ENCODE peak calls at places on chromosome 17, in nine cellular contexts. G is nephron progenitor cell; Y is cerebellum; L is IMR-90; Z is CD4-positive, alpha-beta memory T cell; C is RPMI8226; Q is C1 segment of cervical spinal cord; D is HFF-Myc; P is LNCaP clone FGC. V is an unnamed sample.

GRCh38 chr17:74566132-74566753 is 1.1 kb downstream of the CD300H start:
- DNase-seq in G (peak; percentile 59), Y (peak; percentile 60), L (no peak), Z (no peak), C (peak; percentile 62), Q (no peak), D (no peak), P (no peak), V (no peak)

GRCh38 chr17:42517516-42517915 is 18.5 kb upstream of the NAGLU start:
- DNase-seq in G (peak; percentile 83), Y (peak; percentile 47), L (peak; percentile 92), Z (peak; percentile 75), C (peak; percentile 77), Q (peak; percentile 72), D (peak; percentile 80), P (peak; percentile 61), V (peak; percentile 57)

GRCh38 chr17:3512512-3513171 is 36.8 kb downstream of the ASPA start:
- DNase-seq in G (peak; percentile 23), Y (peak; percentile 26), L (peak; percentile 20), Z (no peak), C (no peak), Q (peak; percentile 78), D (no peak), P (peak; percentile 71), V (no peak)

GRCh38 chr17:79785900-79786810 is 8.2 kb downstream of the CBX2 start:
- DNase-seq in G (no peak), Y (no peak), L (no peak), Z (no peak), C (no peak), Q (no peak), D (no peak), P (no peak), V (no peak)

GRCh38 chr17:28473542-28473941 is at the start of gene SLC13A2:
- DNase-seq in G (no peak), Y (peak; percentile 34), L (no peak), Z (no peak), C (peak; percentile 21), Q (no peak), D (no peak), P (no peak), V (no peak)

GRCh38 chr17:13420294-13421277 is 181.1 kb downstream of the HS3ST3A1 start:
- DNase-seq in G (no peak), Y (no peak), L (peak; percentile 92), Z (no peak), C (no peak), Q (no peak), D (no peak), P (peak; percentile 21), V (no peak)

GRCh38 chr17:57329380-57330214 is 73.3 kb downstream of the MSI2 start:
- DNase-seq in G (no peak), Y (no peak), L (peak; percentile 2), Z (no peak), C (no peak), Q (no peak), D (no peak), P (no peak), V (no peak)

GRCh38 chr17:9200699-9201359 is 179.5 kb downstream of the NTN1 start:
- DNase-seq in G (no peak), Y (no peak), L (no peak), Z (no peak), C (no peak), Q (no peak), D (no peak), P (no peak), V (no peak)

GRCh38 chr17:491086-492014 is 138.7 kb upstream of the RPH3AL start:
- DNase-seq in G (peak; percentile 72), Y (peak; percentile 51), L (peak; percentile 69), Z (peak; percentile 50), C (no peak), Q (no peak), D (no peak), P (peak; percentile 42), V (peak; percentile 56)

GRCh38 chr17:28871056-28871579 is 16.3 kb downstream of the ERAL1 start:
- DNase-seq in G (no peak), Y (no peak), L (no peak), Z (no peak), C (peak; percentile 11), Q (no peak), D (no peak), P (no peak), V (no peak)

GRCh38 chr17:27630607-27631408 is at the start of gene LGALS9:
- DNase-seq in G (no peak), Y (no peak), L (peak; percentile 38), Z (peak; percentile 45), C (peak; percentile 61), Q (peak; percentile 27), D (no peak), P (no peak), V (no peak)

GRCh38 chr17:30567231-30568116 is 90.3 kb downstream of the GOSR1 start:
- DNase-seq in G (no peak), Y (no peak), L (no peak), Z (no peak), C (no peak), Q (no peak), D (no peak), P (no peak), V (no peak)

GRCh38 chr17:71987634-71988033 is 133.2 kb upstream of the SOX9 start:
- DNase-seq in G (no peak), Y (no peak), L (peak; percentile 21), Z (no peak), C (peak; percentile 4), Q (no peak), D (no peak), P (no peak), V (no peak)

GRCh38 chr17:70099884-70100283 is 24.9 kb downstream of the KCNJ16 start:
- DNase-seq in G (no peak), Y (no peak), L (no peak), Z (no peak), C (no peak), Q (no peak), D (no peak), P (no peak), V (no peak)

GRCh38 chr17:37301288-37301687 is 74.5 kb upstream of the C17orf78 start:
- DNase-seq in G (no peak), Y (peak; percentile 41), L (peak; percentile 17), Z (no peak), C (no peak), Q (no peak), D (no peak), P (peak; percentile 72), V (no peak)

GRCh38 chr17:48738803-48739526 is 10.4 kb upstream of the HOXB13 start:
- DNase-seq in G (no peak), Y (no peak), L (no peak), Z (no peak), C (no peak), Q (no peak), D (no peak), P (no peak), V (no peak)

GRCh38 chr17:44934745-44935105 is 12.8 kb downstream of the KIF18B start:
- DNase-seq in G (no peak), Y (no peak), L (no peak), Z (no peak), C (no peak), Q (no peak), D (no peak), P (no peak), V (no peak)

GRCh38 chr17:36869856-36870617 is 67.2 kb upstream of the LHX1 start:
- DNase-seq in G (no peak), Y (no peak), L (peak; percentile 17), Z (no peak), C (no peak), Q (no peak), D (no peak), P (no peak), V (no peak)

GRCh38 chr17:12070561-12070960 is 49.9 kb downstream of the MAP2K4 start:
- DNase-seq in G (no peak), Y (no peak), L (peak; percentile 89), Z (no peak), C (no peak), Q (no peak), D (peak; percentile 48), P (no peak), V (no peak)

GRCh38 chr17:81331527-81332043 is 36.5 kb upstream of the SLC38A10 start:
- DNase-seq in G (no peak), Y (no peak), L (no peak), Z (no peak), C (no peak), Q (no peak), D (no peak), P (no peak), V (no peak)

GRCh38 chr17:69098635-69099034 is 37.9 kb upstream of the ABCA9 start:
- DNase-seq in G (no peak), Y (no peak), L (no peak), Z (no peak), C (no peak), Q (no peak), D (no peak), P (no peak), V (no peak)

GRCh38 chr17:9645858-9646555 is 690 bp downstream of the USP43 start:
- DNase-seq in G (peak; percentile 69), Y (no peak), L (no peak), Z (no peak), C (peak; percentile 85), Q (no peak), D (no peak), P (no peak), V (peak; percentile 60)

GRCh38 chr17:1498869-1499268 is 6.4 kb upstream of the MYO1C start:
- DNase-seq in G (no peak), Y (no peak), L (peak; percentile 90), Z (no peak), C (no peak), Q (no peak), D (no peak), P (no peak), V (no peak)

GRCh38 chr17:71200597-71200996 is 920.2 kb upstream of the SOX9 start:
- DNase-seq in G (no peak), Y (no peak), L (no peak), Z (no peak), C (no peak), Q (no peak), D (no peak), P (no peak), V (no peak)

GRCh38 chr17:35315283-35315682 is 58.1 kb downstream of the SLFN11 start:
- DNase-seq in G (no peak), Y (no peak), L (peak; percentile 85), Z (no peak), C (no peak), Q (no peak), D (peak; percentile 72), P (peak; percentile 51), V (no peak)

GRCh38 chr17:73148540-73149334 is 16.1 kb upstream of the SSTR2 start:
- DNase-seq in G (no peak), Y (no peak), L (no peak), Z (no peak), C (no peak), Q (no peak), D (no peak), P (no peak), V (no peak)

GRCh38 chr17:4536259-4536741 is 18.9 kb downstream of the MYBBP1A start:
- DNase-seq in G (no peak), Y (no peak), L (no peak), Z (no peak), C (peak; percentile 14), Q (peak; percentile 78), D (no peak), P (no peak), V (no peak)

GRCh38 chr17:73288534-73289302 is 23.1 kb downstream of the CDC42EP4 start:
- DNase-seq in G (no peak), Y (no peak), L (no peak), Z (no peak), C (no peak), Q (no peak), D (no peak), P (no peak), V (no peak)

GRCh38 chr17:78671607-78672404 is 94.6 kb upstream of the DNAH17 start:
- DNase-seq in G (no peak), Y (no peak), L (peak; percentile 78), Z (no peak), C (no peak), Q (no peak), D (no peak), P (no peak), V (no peak)

GRCh38 chr17:3613139-3613538 is 3.9 kb upstream of the TRPV1 start:
- DNase-seq in G (no peak), Y (no peak), L (no peak), Z (no peak), C (no peak), Q (no peak), D (no peak), P (no peak), V (no peak)

GRCh38 chr17:76546556-76547182 is 6.8 kb downstream of the PRCD start:
- DNase-seq in G (no peak), Y (no peak), L (peak; percentile 99), Z (peak; percentile 7), C (no peak), Q (no peak), D (no peak), P (no peak), V (no peak)

V was measured in progenitor cell of endocrine pancreas.